ENCODE peak calls at places on chromosomes 2 and 18, in six cellular contexts. One of them, this sample, is unnamed.

GRCh38 chr2:98448441-98449145 is 3.9 kb downstream of the INPP4A start:
- DNase-seq in HepG2: no peak
- DNase-seq in K562: no peak
- DNase-seq in H1: no peak
- DNase-seq in GM12892: no peak
- DNase-seq in GM12878: no peak
- DNase-seq in this sample: no peak

GRCh38 chr2:124915567-124915966 is 890.5 kb downstream of the CNTNAP5 start:
- DNase-seq in GM12892: no peak
- DNase-seq in HepG2: no peak
- DNase-seq in K562: no peak
- DNase-seq in GM12878: no peak
- DNase-seq in H1: no peak
- DNase-seq in this sample: no peak

GRCh38 chr2:9556121-9556869 is 665 bp upstream of the ADAM17 start:
- DNase-seq in GM12892: no peak
- DNase-seq in GM12878: no peak
- DNase-seq in H1: no peak
- DNase-seq in HepG2: no peak
- DNase-seq in K562: no peak
- DNase-seq in this sample: no peak

GRCh38 chr18:44589709-44590108 is 91.0 kb upstream of the SETBP1 start:
- DNase-seq in HepG2: no peak
- DNase-seq in H1: no peak
- DNase-seq in GM12878: no peak
- DNase-seq in GM12892: no peak
- DNase-seq in K562: no peak
- DNase-seq in this sample: no peak

GRCh38 chr2:30969006-30969405 is 161.8 kb upstream of the CAPN13 start:
- DNase-seq in GM12892: no peak
- DNase-seq in HepG2: no peak
- DNase-seq in H1: no peak
- DNase-seq in GM12878: no peak
- DNase-seq in K562: no peak
- DNase-seq in this sample: no peak

GRCh38 chr2:157625311-157625710 is 3.4 kb downstream of the ACVR1C start:
- DNase-seq in GM12892: no peak
- DNase-seq in HepG2: no peak
- DNase-seq in H1: no peak
- DNase-seq in GM12878: no peak
- DNase-seq in K562: no peak
- DNase-seq in this sample: no peak

GRCh38 chr18:24731981-24732380 is 271.5 kb downstream of the HRH4 start:
- DNase-seq in GM12892: no peak
- DNase-seq in HepG2: no peak
- DNase-seq in GM12878: no peak
- DNase-seq in H1: no peak
- DNase-seq in K562: no peak
- DNase-seq in this sample: no peak

GRCh38 chr18:57296336-57296735 is 56.0 kb upstream of the ST8SIA3 start:
- DNase-seq in K562: no peak
- DNase-seq in GM12878: no peak
- DNase-seq in GM12892: no peak
- DNase-seq in H1: no peak
- DNase-seq in HepG2: no peak
- DNase-seq in this sample: no peak

GRCh38 chr2:235087812-235088607 is 136.2 kb downstream of the SH3BP4 start:
- DNase-seq in GM12892: no peak
- DNase-seq in H1: no peak
- DNase-seq in K562: no peak
- DNase-seq in GM12878: no peak
- DNase-seq in HepG2: no peak
- DNase-seq in this sample: no peak

GRCh38 chr2:46793423-46794416 is 121.9 kb downstream of the MCFD2 start:
- DNase-seq in GM12892: no peak
- DNase-seq in HepG2: peak; percentile 33
- DNase-seq in GM12878: no peak
- DNase-seq in K562: no peak
- DNase-seq in H1: no peak
- DNase-seq in this sample: no peak

GRCh38 chr2:219565130-219566080 is 5.9 kb downstream of the OBSL1 start:
- DNase-seq in GM12892: no peak
- DNase-seq in GM12878: no peak
- DNase-seq in HepG2: no peak
- DNase-seq in K562: no peak
- DNase-seq in H1: peak; percentile 79
- DNase-seq in this sample: no peak

GRCh38 chr2:72892506-72893173 is 5.4 kb downstream of the SPR start:
- DNase-seq in H1: no peak
- DNase-seq in K562: peak; percentile 55
- DNase-seq in HepG2: peak; percentile 61
- DNase-seq in GM12892: peak; percentile 50
- DNase-seq in GM12878: no peak
- DNase-seq in this sample: peak; percentile 59

GRCh38 chr2:72984172-72984671 is 66.9 kb downstream of the EMX1 start:
- DNase-seq in K562: no peak
- DNase-seq in H1: no peak
- DNase-seq in GM12878: no peak
- DNase-seq in HepG2: no peak
- DNase-seq in GM12892: no peak
- DNase-seq in this sample: no peak

GRCh38 chr2:42792583-42793313 is at the start of gene HAAO:
- DNase-seq in HepG2: peak; percentile 91
- DNase-seq in K562: no peak
- DNase-seq in GM12892: peak; percentile 57
- DNase-seq in H1: no peak
- DNase-seq in GM12878: no peak
- DNase-seq in this sample: peak; percentile 51

GRCh38 chr2:169815849-169816248 is 8.9 kb downstream of the METTL5 start:
- DNase-seq in K562: no peak
- DNase-seq in GM12892: no peak
- DNase-seq in HepG2: peak; percentile 64
- DNase-seq in H1: no peak
- DNase-seq in GM12878: no peak
- DNase-seq in this sample: no peak

GRCh38 chr18:28458751-28459150 is 281.8 kb upstream of the CDH2 start:
- DNase-seq in GM12878: no peak
- DNase-seq in HepG2: no peak
- DNase-seq in H1: no peak
- DNase-seq in K562: no peak
- DNase-seq in GM12892: no peak
- DNase-seq in this sample: no peak

GRCh38 chr2:2318949-2319348 is 12.1 kb downstream of the MYT1L start:
- DNase-seq in GM12878: no peak
- DNase-seq in GM12892: no peak
- DNase-seq in K562: no peak
- DNase-seq in HepG2: no peak
- DNase-seq in H1: no peak
- DNase-seq in this sample: no peak

GRCh38 chr2:173184031-173185004 is 108.7 kb downstream of the MAP3K20 start:
- DNase-seq in GM12878: no peak
- DNase-seq in K562: no peak
- DNase-seq in HepG2: no peak
- DNase-seq in GM12892: no peak
- DNase-seq in H1: no peak
- DNase-seq in this sample: no peak

GRCh38 chr2:134601266-134601665 is 117.5 kb downstream of the TMEM163 start:
- DNase-seq in GM12892: no peak
- DNase-seq in K562: no peak
- DNase-seq in H1: no peak
- DNase-seq in HepG2: no peak
- DNase-seq in GM12878: no peak
- DNase-seq in this sample: no peak

GRCh38 chr2:235917506-235917905 is 250.7 kb downstream of the GBX2 start:
- DNase-seq in H1: no peak
- DNase-seq in GM12892: no peak
- DNase-seq in GM12878: no peak
- DNase-seq in K562: no peak
- DNase-seq in HepG2: no peak
- DNase-seq in this sample: no peak

GRCh38 chr2:198930170-198930569 is 527.6 kb downstream of the SATB2 start:
- DNase-seq in K562: no peak
- DNase-seq in H1: peak; percentile 7
- DNase-seq in GM12892: no peak
- DNase-seq in HepG2: no peak
- DNase-seq in GM12878: no peak
- DNase-seq in this sample: no peak

GRCh38 chr18:68699043-68699442 is 15.9 kb downstream of the TMX3 start:
- DNase-seq in HepG2: no peak
- DNase-seq in H1: no peak
- DNase-seq in GM12878: no peak
- DNase-seq in GM12892: no peak
- DNase-seq in K562: no peak
- DNase-seq in this sample: no peak

GRCh38 chr2:33247325-33247724 is 229.1 kb upstream of the RASGRP3 start:
- DNase-seq in K562: no peak
- DNase-seq in GM12878: no peak
- DNase-seq in GM12892: no peak
- DNase-seq in HepG2: no peak
- DNase-seq in H1: no peak
- DNase-seq in this sample: no peak

GRCh38 chr2:25165992-25166618 is 2.3 kb downstream of the POMC start:
- DNase-seq in GM12878: peak; percentile 49
- DNase-seq in HepG2: peak; percentile 39
- DNase-seq in GM12892: peak; percentile 54
- DNase-seq in K562: no peak
- DNase-seq in H1: no peak
- DNase-seq in this sample: peak; percentile 58

GRCh38 chr2:118185210-118186109 is 97.2 kb downstream of the INSIG2 start:
- DNase-seq in GM12878: no peak
- DNase-seq in H1: no peak
- DNase-seq in HepG2: no peak
- DNase-seq in GM12892: peak; percentile 48
- DNase-seq in K562: no peak
- DNase-seq in this sample: peak; percentile 44

GRCh38 chr2:118190365-118190916 is 102.2 kb downstream of the INSIG2 start:
- DNase-seq in HepG2: peak; percentile 30
- DNase-seq in GM12892: no peak
- DNase-seq in GM12878: no peak
- DNase-seq in K562: no peak
- DNase-seq in H1: no peak
- DNase-seq in this sample: no peak

GRCh38 chr2:118186858-118187254 is 98.6 kb downstream of the INSIG2 start:
- DNase-seq in HepG2: no peak
- DNase-seq in GM12878: no peak
- DNase-seq in H1: no peak
- DNase-seq in GM12892: no peak
- DNase-seq in K562: no peak
- DNase-seq in this sample: no peak

DNA sequence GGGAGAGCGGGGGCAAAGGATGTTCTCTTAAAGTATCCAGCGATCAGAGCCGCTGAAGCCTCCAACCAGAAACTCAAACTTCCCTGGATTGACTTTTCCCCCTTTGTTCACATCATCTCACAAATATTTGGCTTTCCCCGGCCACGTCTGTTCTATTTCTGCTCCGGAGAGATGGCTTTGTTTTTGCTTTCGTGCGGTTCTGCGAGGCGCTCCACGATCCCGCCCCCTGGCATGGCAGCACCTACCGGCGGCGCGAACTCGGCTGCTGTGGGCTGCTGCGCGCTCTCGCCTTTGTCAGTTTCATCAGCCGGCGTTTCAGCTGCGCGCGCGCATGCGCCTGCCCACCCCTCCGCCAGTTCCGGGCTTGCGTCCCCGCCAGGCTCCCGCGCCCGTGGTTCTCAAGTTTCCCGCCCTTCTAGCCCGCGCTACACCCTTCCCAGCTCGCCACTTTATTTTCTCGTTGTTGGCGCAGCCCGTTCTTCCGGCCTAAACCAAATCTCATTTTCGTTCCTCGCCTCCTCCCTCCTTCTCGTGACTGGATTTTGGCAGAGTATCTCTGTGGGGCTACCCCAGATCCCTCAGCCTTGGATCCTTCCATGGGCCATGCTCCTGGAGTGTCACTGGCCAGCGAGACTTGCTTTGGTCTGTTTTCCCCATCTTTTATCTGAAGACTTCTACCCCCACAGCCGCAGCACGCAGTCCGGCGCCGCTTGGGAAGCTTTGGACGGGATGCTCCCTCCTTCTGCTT is 98.0 kb downstream of the INSIG2 start:
- DNase-seq in HepG2: no peak
- DNase-seq in K562: no peak
- DNase-seq in H1: peak; percentile 70
- DNase-seq in GM12892: peak; percentile 79
- DNase-seq in GM12878: peak; percentile 44
- DNase-seq in this sample: peak; percentile 90
- TF ChIP-seq POLR2A in HepG2: no peak
- TF ChIP-seq POLR2A in K562: no peak
- TF ChIP-seq POLR2A in H1: peak; percentile 72
- TF ChIP-seq POLR2A in GM12892: peak; percentile 30
- TF ChIP-seq POLR2A in GM12878: peak; percentile 86
- TF ChIP-seq POLR2A in this sample: peak; percentile 44

GRCh38 chr2:29115797-29116781 is 874 bp downstream of the CLIP4 start:
- DNase-seq in H1: no peak
- DNase-seq in GM12878: peak; percentile 78
- DNase-seq in HepG2: no peak
- DNase-seq in GM12892: no peak
- DNase-seq in K562: no peak
- DNase-seq in this sample: no peak
- TF ChIP-seq POLR2AphosphoS5 in H1: no peak
- TF ChIP-seq POLR2AphosphoS5 in GM12878: peak; percentile 78
- TF ChIP-seq POLR2AphosphoS5 in HepG2: no peak
- TF ChIP-seq POLR2AphosphoS5 in GM12892: peak; percentile 46
- TF ChIP-seq POLR2AphosphoS5 in K562: no peak
- TF ChIP-seq POLR2AphosphoS5 in this sample: peak; percentile 60

DNA sequence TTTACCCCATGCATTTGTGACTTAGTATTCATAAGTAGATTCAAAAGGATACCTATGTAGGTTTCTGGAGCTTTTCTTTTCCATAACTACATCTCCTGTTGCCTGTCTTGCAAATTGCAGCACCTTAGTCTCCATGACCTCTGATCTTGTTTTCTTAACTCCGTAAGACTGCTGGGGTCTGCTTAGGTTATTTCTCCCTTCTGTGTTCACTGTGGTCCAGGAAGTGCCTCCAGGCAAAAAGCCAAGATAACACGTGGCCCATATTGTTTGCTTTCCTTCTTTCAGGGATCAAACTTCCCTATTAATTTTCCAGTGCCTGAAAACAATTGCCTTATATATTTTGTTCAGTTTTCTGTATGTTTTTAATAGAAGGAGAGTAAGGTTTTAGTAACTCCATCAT is 86.4 kb downstream of the GCA start:
- DNase-seq in K562: no peak
- DNase-seq in HepG2: peak; percentile 21
- DNase-seq in H1: no peak
- DNase-seq in GM12878: no peak
- DNase-seq in GM12892: no peak
- DNase-seq in this sample: no peak
- TF ChIP-seq TAF1 in K562: no peak
- TF ChIP-seq TAF1 in HepG2: no peak
- TF ChIP-seq TAF1 in H1: no peak
- TF ChIP-seq TAF1 in GM12878: no peak
- TF ChIP-seq TAF1 in GM12892: no peak
- TF ChIP-seq TAF1 in this sample: no peak

DNA sequence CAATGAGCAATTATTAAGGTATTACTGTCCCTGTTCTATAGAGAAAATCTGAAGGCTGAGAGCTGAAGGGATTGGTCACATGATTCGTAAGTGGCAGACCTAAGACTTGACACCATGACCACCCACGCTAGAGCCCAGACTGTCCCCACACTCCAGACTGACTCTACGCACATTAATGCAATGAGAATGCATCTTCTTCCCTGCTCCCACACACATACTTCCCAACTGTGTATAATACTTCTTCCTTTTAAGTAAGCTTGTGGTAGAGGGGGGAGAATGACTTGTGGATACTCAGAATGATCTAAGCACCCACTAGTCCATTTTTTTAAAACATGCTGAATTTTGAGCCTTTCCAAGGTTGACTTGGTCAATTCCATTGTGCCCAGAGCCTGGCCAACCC is 28.8 kb downstream of the ALK start:
- DNase-seq in K562: no peak
- DNase-seq in GM12892: no peak
- DNase-seq in HepG2: no peak
- DNase-seq in H1: no peak
- DNase-seq in GM12878: no peak
- DNase-seq in this sample: no peak
- TF ChIP-seq POLR2A in K562: no peak
- TF ChIP-seq POLR2A in GM12892: no peak
- TF ChIP-seq POLR2A in HepG2: no peak
- TF ChIP-seq POLR2A in H1: no peak
- TF ChIP-seq POLR2A in GM12878: no peak
- TF ChIP-seq POLR2A in this sample: no peak